ENCODE peak calls at places on chromosomes 12 and 14, in six cellular contexts. E is stomach, Y is neural progenitor cell, T is ovary, Z is bronchial epithelial cell, L is HL-60. A is an unnamed sample.

GRCh38 chr12:132516064-132517012 is 26.4 kb downstream of the FBRSL1 start:
- DNase-seq in E (no peak), Y (no peak), T (no peak), Z (no peak), L (no peak), A (no peak)

GRCh38 chr12:8553088-8553627 is 12.5 kb upstream of the CLEC4E start:
- DNase-seq in E (no peak), Y (no peak), T (no peak), Z (no peak), L (no peak), A (no peak)

GRCh38 chr12:124917841-124918621 is 3.6 kb upstream of the UBC start:
- DNase-seq in E (no peak), Y (no peak), T (no peak), Z (peak), L (no peak), A (peak)

GRCh38 chr14:89493877-89494634 is 77.0 kb upstream of the FOXN3 start:
- DNase-seq in E (no peak), Y (peak), T (no peak), Z (no peak), L (no peak), A (peak)

GRCh38 chr12:113271853-113272561 is 50.7 kb downstream of the TPCN1 start:
- DNase-seq in E (peak), Y (no peak), T (peak), Z (peak), L (no peak), A (no peak)

GRCh38 chr12:71576546-71576945 is 87.1 kb downstream of the ZFC3H1 start:
- DNase-seq in E (no peak), Y (no peak), T (no peak), Z (no peak), L (no peak), A (no peak)

GRCh38 chr12:131724534-131724933 is 13.6 kb downstream of the SFSWAP start:
- DNase-seq in E (no peak), Y (no peak), T (no peak), Z (no peak), L (no peak), A (no peak)

GRCh38 chr14:99331796-99332195 is 59.8 kb upstream of the BCL11B start:
- DNase-seq in E (no peak), Y (no peak), T (no peak), Z (no peak), L (no peak), A (no peak)

GRCh38 chr12:50088577-50089335 is 3.6 kb downstream of the SMARCD1 start:
- DNase-seq in E (peak), Y (peak), T (no peak), Z (peak), L (no peak), A (no peak)

GRCh38 chr12:106135075-106135474 is 3.7 kb downstream of the NUAK1 start:
- DNase-seq in E (no peak), Y (peak), T (no peak), Z (no peak), L (no peak), A (no peak)

GRCh38 chr12:6269986-6270385 is 40.5 kb upstream of the PLEKHG6 start:
- DNase-seq in E (no peak), Y (no peak), T (no peak), Z (no peak), L (no peak), A (no peak)

GRCh38 chr12:122139941-122140340 is 34.1 kb downstream of the IL31 start:
- DNase-seq in E (no peak), Y (no peak), T (no peak), Z (no peak), L (no peak), A (no peak)

GRCh38 chr14:104881369-104881979 is 16.4 kb downstream of the CEP170B start:
- DNase-seq in E (no peak), Y (no peak), T (peak), Z (no peak), L (no peak), A (peak)

GRCh38 chr14:63245893-63246292 is 41.6 kb downstream of the RHOJ start:
- DNase-seq in E (no peak), Y (no peak), T (no peak), Z (no peak), L (no peak), A (no peak)

GRCh38 chr12:15268927-15269552 is 47.8 kb upstream of the RERG start:
- DNase-seq in E (peak), Y (peak), T (peak), Z (peak), L (peak), A (peak)

GRCh38 chr14:77612011-77612620 is 4.3 kb downstream of the SPTLC2 start:
- DNase-seq in E (no peak), Y (no peak), T (no peak), Z (no peak), L (no peak), A (no peak)

GRCh38 chr12:58452546-58452945 is 467.8 kb downstream of the LRIG3 start:
- DNase-seq in E (no peak), Y (no peak), T (no peak), Z (no peak), L (no peak), A (no peak)

GRCh38 chr12:76080729-76081415 is 3.6 kb downstream of the NAP1L1 start:
- DNase-seq in E (no peak), Y (peak), T (no peak), Z (no peak), L (no peak), A (no peak)

DNA sequence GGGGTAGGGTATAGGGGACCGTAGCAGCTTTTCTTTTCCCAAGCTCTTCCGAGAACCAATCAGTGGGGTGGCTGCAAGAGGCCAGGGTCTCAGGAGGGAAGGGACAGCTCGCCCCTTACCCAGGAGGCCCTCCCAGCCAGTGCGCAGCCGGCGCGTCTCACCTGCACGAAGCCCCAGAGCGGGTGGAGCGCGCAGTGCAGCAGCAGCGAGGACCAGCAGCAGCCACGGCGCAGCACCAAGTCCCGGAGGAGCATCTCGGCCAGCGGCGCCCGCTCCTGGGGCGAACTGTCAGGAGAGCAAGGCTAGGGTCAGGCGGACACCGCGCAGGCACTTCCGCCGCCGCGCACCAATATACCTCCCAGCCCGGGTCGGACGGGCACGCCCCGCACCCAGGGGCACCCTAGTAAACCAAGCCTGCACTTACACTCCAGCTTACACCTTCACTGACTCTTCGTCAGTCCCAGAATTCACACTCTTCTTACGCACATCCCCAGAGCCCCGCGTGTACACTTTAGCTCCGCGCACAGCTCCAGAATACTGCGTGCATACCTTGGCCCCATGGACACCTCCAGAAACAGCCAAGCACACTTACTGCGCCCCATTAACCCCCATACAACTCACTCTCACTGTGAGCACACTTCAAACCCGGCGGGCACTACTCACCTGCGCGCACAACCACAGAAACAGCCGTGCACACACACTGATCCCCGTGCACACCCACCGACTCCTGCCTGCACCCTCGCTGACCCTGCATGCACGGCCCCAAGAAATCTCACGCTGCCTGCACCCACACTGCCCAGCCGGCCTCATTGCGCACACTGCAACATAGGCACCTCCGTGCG is 599 bp downstream of the PRIMA1 start:
- DNase-seq in E (no peak), Y (peak), T (no peak), Z (no peak), L (no peak), A (no peak)
- H3K4me3 ChIP-seq in E (peak), Y (peak), T (peak), Z (no peak), L (no peak), A (no peak)

DNA sequence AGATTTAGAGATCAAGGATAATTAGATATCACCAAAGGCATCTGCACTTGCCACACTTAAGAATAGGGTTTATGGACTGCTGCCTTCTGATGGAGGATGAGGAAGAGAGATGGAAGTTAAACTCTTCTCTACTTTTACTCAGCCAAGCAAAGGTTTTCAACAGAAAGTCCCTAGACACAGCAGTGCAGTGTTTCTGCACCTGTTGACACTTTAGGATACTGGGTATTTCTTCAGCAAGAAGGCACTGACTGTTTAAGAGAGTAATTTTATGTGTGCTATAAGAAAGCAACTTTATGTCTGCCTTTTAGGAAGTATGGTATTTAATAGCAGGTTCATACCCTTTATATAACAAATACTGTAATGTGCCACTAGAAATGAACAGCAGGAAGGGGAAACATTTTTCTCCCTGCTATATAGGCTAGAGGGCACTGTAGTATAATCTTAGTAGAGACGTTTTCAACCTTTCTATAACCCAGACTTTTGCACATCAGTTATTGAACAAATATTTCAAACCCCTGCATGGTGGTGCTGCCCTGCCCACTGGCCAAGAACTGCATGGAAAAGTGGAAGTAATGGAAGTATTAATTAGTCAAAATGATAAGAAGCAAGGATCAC is 225.0 kb upstream of the GRIP1 start:
- DNase-seq in E (no peak), Y (no peak), T (no peak), Z (no peak), L (no peak), A (no peak)
- TF ChIP-seq CTCF in E (no peak), Y (peak), T (no peak), Z (no peak), L (no peak), A (peak)

DNA sequence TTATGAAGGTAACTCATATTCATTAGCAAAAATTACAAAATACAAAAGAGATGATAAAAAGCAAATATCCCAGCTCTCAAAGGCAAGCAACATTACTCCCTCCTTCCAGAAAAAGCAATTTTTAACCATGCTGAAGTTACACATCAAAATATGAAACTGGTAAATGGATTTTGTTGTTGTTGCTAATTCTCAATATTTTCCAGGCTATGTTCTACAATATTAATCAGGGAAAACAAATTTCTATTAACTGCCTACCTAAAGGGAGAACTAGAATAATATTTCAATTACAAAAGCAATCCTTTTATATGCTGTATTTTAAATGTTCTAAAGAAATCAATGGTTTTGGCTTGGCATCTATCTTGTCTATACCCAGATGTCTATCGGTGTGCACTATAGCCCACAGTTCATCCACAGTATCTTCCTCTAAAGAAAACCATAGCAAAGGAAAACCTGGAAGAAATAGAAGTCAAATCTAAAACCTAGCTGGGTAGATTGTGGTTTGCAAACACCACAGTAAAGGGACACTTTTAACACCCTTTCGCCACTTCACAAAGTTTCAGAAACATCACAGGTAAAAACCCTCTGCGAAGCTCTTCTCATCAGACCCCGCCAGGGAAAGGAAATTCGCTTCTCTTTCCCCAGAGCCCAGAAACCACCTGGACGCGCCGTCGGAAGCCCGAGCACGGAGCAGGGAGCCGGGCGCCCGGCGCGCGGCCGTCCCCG is 32.0 kb downstream of the TC2N start:
- DNase-seq in E (peak), Y (no peak), T (no peak), Z (no peak), L (no peak), A (no peak)
- H3K4me3 ChIP-seq in E (peak), Y (peak), T (peak), Z (peak), L (no peak), A (peak)

DNA sequence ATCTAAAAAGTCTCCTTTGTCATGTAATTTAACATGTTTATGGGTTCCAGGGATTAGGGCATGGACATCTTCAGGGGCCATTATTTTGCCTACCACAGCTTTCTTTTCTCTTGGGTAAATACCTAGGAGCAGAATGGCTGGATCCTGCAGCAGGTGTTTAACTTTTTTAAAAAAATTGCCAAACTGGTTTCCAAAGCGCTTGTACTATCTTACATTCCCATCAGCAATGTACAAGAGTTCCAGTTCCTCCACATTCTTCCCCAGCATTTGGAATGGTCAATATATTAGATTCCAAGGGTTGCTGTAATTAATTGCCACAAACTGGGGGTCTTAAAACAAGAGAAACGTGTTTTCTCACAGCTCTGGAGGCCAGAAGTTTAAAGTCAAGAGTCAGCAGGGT is 27.7 kb upstream of the MYL2 start:
- DNase-seq in E (no peak), Y (no peak), T (no peak), Z (no peak), L (no peak), A (no peak)
- TF ChIP-seq CTCF in E (no peak), Y (no peak), T (no peak), Z (no peak), L (no peak), A (no peak)

A was measured in GM06990.